ENCODE peak calls at places on chromosomes 16 and 17, in ten cellular contexts. T is AG04450, I is fibroblast of mammary gland, N is GM12878, D is fibroblast of pulmonary artery, H is mucosa of descending colon, Z is HCT116, A is mesothelial cell of epicardium, P is A549, X is PC-3. M is an unnamed sample.
A peak's percentile ranks its signal among the peaks of the same experiment; 100 is the strongest.

GRCh38 chr16:86209202-86209601 is 301.1 kb upstream of the FOXF1 start:
- DNase-seq in T (no peak), I (no peak), N (no peak), D (no peak), H (no peak), Z (no peak), A (no peak), P (no peak), X (no peak), M (no peak)

GRCh38 chr17:28357901-28358197 is 522 bp upstream of the POLDIP2 start:
- DNase-seq in T (no peak), I (no peak), N (no peak), D (no peak), H (no peak), Z (no peak), A (no peak), P (no peak), X (no peak), M (no peak)

GRCh38 chr17:2406903-2407790 is 6.3 kb upstream of the MNT start:
- DNase-seq in T (no peak), I (peak; percentile 94), N (no peak), D (peak; percentile 88), H (peak; percentile 84), Z (peak; percentile 90), A (no peak), P (peak; percentile 75), X (peak; percentile 95), M (no peak)

GRCh38 chr17:44599298-44600175 is 42.3 kb downstream of the FZD2 start:
- DNase-seq in T (peak; percentile 89), I (peak; percentile 99), N (no peak), D (peak; percentile 96), H (peak; percentile 30), Z (no peak), A (no peak), P (peak; percentile 87), X (peak; percentile 94), M (no peak)

GRCh38 chr16:17439580-17439979 is 31.2 kb downstream of the XYLT1 start:
- DNase-seq in T (no peak), I (no peak), N (no peak), D (no peak), H (no peak), Z (no peak), A (no peak), P (no peak), X (no peak), M (no peak)

GRCh38 chr17:59837362-59838195 is 55.2 kb downstream of the TUBD1 start:
- DNase-seq in T (peak; percentile 99), I (peak; percentile 100), N (peak; percentile 97), D (peak; percentile 100), H (no peak), Z (peak; percentile 100), A (peak; percentile 48), P (peak; percentile 81), X (peak; percentile 100), M (peak; percentile 52)

GRCh38 chr16:56679813-56680212 is 2.5 kb upstream of the MT1X start:
- DNase-seq in T (no peak), I (no peak), N (no peak), D (no peak), H (no peak), Z (peak; percentile 65), A (no peak), P (no peak), X (peak; percentile 70), M (no peak)

GRCh38 chr17:39747745-39748144 is 10.0 kb downstream of the GRB7 start:
- DNase-seq in T (no peak), I (no peak), N (no peak), D (no peak), H (no peak), Z (no peak), A (no peak), P (no peak), X (no peak), M (no peak)

GRCh38 chr17:50381920-50382319 is 8.9 kb downstream of the EME1 start:
- DNase-seq in T (no peak), I (peak; percentile 42), N (no peak), D (no peak), H (no peak), Z (no peak), A (no peak), P (no peak), X (no peak), M (no peak)

GRCh38 chr17:50382931-50383330 is 9.9 kb downstream of the EME1 start:
- DNase-seq in T (no peak), I (no peak), N (no peak), D (no peak), H (no peak), Z (no peak), A (no peak), P (no peak), X (no peak), M (no peak)

GRCh38 chr17:50380369-50381259 is 7.6 kb downstream of the EME1 start:
- DNase-seq in T (no peak), I (no peak), N (no peak), D (no peak), H (no peak), Z (no peak), A (no peak), P (no peak), X (peak; percentile 36), M (no peak)

GRCh38 chr17:50379733-50380132 is 6.7 kb downstream of the EME1 start:
- DNase-seq in T (no peak), I (no peak), N (no peak), D (no peak), H (no peak), Z (no peak), A (no peak), P (no peak), X (no peak), M (no peak)

GRCh38 chr17:50381260-50381815 is 8.3 kb downstream of the EME1 start:
- DNase-seq in T (no peak), I (no peak), N (no peak), D (no peak), H (no peak), Z (no peak), A (no peak), P (no peak), X (no peak), M (no peak)
- TF ChIP-seq CTCF in T (no peak), I (no peak), N (no peak), D (no peak), H (no peak), Z (no peak), A (no peak), P (no peak), X (no peak), M (no peak)

GRCh38 chr16:15482748-15483118 is 48.3 kb downstream of the BMERB1 start:
- DNase-seq in T (no peak), I (no peak), N (no peak), D (no peak), H (no peak), Z (no peak), A (no peak), P (no peak), X (no peak), M (no peak)

GRCh38 chr16:15485175-15485574 is 50.8 kb downstream of the BMERB1 start:
- DNase-seq in T (no peak), I (no peak), N (no peak), D (no peak), H (no peak), Z (no peak), A (no peak), P (no peak), X (no peak), M (no peak)

GRCh38 chr16:15484662-15485061 is 50.3 kb downstream of the BMERB1 start:
- DNase-seq in T (no peak), I (peak; percentile 86), N (no peak), D (peak; percentile 42), H (no peak), Z (no peak), A (no peak), P (no peak), X (no peak), M (no peak)

GRCh38 chr16:15483857-15484256 is 49.5 kb downstream of the BMERB1 start:
- DNase-seq in T (no peak), I (no peak), N (no peak), D (no peak), H (no peak), Z (no peak), A (no peak), P (no peak), X (no peak), M (no peak)

DNA sequence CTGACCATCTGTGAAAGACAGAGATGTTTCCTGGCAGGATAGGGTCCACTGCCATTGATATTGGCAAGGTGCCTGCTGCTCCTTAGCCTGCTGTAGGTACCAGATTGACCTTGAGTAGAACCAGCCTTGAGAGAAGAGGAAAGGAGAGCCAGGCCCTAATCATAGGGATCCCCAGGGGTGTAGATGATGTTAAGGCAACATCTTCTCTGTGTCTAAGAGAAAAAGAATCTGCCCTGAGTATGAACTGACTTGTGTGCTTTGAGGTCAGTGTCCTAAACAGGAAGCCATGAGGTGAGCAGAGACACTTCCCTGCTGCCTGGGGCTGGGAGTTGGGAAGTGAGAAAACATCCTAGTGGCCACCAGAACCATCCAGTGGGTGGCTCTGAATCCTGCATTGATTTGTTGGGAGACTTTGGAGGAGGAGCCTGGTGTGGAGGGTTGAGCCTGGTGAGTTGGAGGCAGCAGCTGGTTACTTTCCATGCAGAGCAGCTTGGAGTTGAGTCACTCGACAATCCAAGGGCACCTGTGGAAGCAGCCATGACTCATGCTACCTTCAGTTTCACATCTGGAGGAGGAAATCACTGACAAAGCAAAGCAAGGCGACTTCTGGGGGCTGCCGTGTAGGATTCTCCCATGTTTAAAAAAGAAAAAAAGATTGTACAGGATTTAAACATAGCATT is 47.8 kb downstream of the BMERB1 start:
- DNase-seq in T (peak; percentile 95), I (peak; percentile 99), N (no peak), D (peak; percentile 95), H (peak; percentile 33), Z (peak; percentile 99), A (no peak), P (peak; percentile 99), X (peak; percentile 94), M (peak; percentile 6)
- TF ChIP-seq CTCF in T (peak; percentile 46), I (peak; percentile 32), N (no peak), D (peak; percentile 29), H (no peak), Z (peak; percentile 10), A (no peak), P (no peak), X (peak; percentile 36), M (no peak)

GRCh38 chr17:77194179-77194578 is 53.4 kb downstream of the SEC14L1 start:
- DNase-seq in T (no peak), I (no peak), N (no peak), D (no peak), H (no peak), Z (no peak), A (no peak), P (no peak), X (no peak), M (no peak)

GRCh38 chr17:77193653-77194052 is 52.9 kb downstream of the SEC14L1 start:
- DNase-seq in T (no peak), I (no peak), N (no peak), D (no peak), H (no peak), Z (no peak), A (no peak), P (no peak), X (no peak), M (no peak)

GRCh38 chr17:77196251-77196650 is 55.5 kb downstream of the SEC14L1 start:
- DNase-seq in T (no peak), I (no peak), N (no peak), D (no peak), H (no peak), Z (no peak), A (no peak), P (no peak), X (no peak), M (no peak)

GRCh38 chr17:77200711-77201110 is 59.9 kb downstream of the SEC14L1 start:
- DNase-seq in T (no peak), I (peak; percentile 18), N (no peak), D (peak; percentile 58), H (no peak), Z (no peak), A (no peak), P (no peak), X (no peak), M (no peak)

DNA sequence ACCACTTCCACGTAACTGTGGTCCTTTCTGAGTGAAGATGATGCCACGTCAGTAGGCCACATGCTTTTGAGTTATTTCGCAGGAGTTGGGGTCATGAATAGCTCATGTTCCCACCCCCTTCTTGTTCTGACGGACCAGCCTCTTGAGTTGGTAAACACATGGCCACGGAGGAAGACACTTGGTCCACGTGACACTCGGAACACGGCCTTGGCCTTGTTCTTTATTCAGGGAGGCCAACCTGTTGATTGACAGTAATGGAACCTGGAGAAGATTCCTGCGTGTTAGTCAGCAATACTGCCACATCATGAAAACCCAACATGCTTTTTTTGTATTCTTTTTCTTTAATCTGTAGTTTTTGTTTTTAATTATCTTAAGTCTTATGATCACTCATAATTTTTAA is 56.3 kb downstream of the SEC14L1 start:
- DNase-seq in T (no peak), I (no peak), N (no peak), D (no peak), H (no peak), Z (no peak), A (no peak), P (no peak), X (no peak), M (no peak)
- TF ChIP-seq CTCF in T (no peak), I (no peak), N (no peak), D (no peak), H (no peak), Z (no peak), A (no peak), P (no peak), X (no peak), M (no peak)

GRCh38 chr17:5422505-5422904 is 2.5 kb downstream of the RPAIN start:
- DNase-seq in T (no peak), I (peak; percentile 81), N (no peak), D (peak; percentile 43), H (no peak), Z (peak; percentile 35), A (no peak), P (peak; percentile 50), X (peak; percentile 85), M (no peak)
- TF ChIP-seq CTCF in T (no peak), I (peak; percentile 18), N (no peak), D (no peak), H (no peak), Z (no peak), A (no peak), P (no peak), X (no peak), M (no peak)

M was measured in endothelial cell.